ENCODE peak calls at places on chromosomes 16 and 17, in eight cellular contexts. C is H1; E is Ammon's horn; N is activated CD8-positive, alpha-beta memory T cell treated with anti-CD3 and anti-CD28 coated beads for 1 hour; S is posterior vena cava; Y is AG09309; P is GM12865; Z is small intestine. I is an unnamed sample.

GRCh38 chr16:3722508-3722907 is 5.2 kb upstream of the TRAP1 start:
- DNase-seq in N (no peak), P (no peak), Z (no peak), C (no peak), E (no peak), Y (no peak), S (no peak), I (no peak)

GRCh38 chr16:66524601-66525164 is 25.2 kb downstream of the TK2 start:
- DNase-seq in S (no peak), N (no peak), Y (no peak), Z (peak), C (no peak), P (peak), E (peak), I (no peak)

GRCh38 chr17:28901866-28902818 is 737 bp downstream of the DHRS13 start:
- DNase-seq in C (no peak), E (no peak), Z (peak), P (peak), Y (no peak), N (peak), S (no peak), I (no peak)

GRCh38 chr16:68954871-68955635 is 111.7 kb downstream of the TANGO6 start:
- DNase-seq in Z (no peak), E (no peak), N (no peak), P (no peak), S (no peak), C (no peak), Y (no peak), I (no peak)

GRCh38 chr17:40532520-40533253 is 31.3 kb upstream of the TNS4 start:
- DNase-seq in Y (no peak), E (no peak), C (no peak), N (no peak), Z (peak), S (peak), P (no peak), I (no peak)

GRCh38 chr17:44004761-44005526 is 522 bp downstream of the NAGS start:
- DNase-seq in Y (no peak), S (peak), E (no peak), C (peak), N (no peak), P (no peak), Z (peak), I (no peak)

GRCh38 chr17:69723316-69723715 is 308.8 kb downstream of the MAP2K6 start:
- DNase-seq in C (no peak), E (no peak), Z (no peak), P (no peak), S (no peak), N (no peak), Y (no peak), I (no peak)

GRCh38 chr17:83199500-83200201 is 120.2 kb downstream of the METRNL start:
- DNase-seq in N (peak), Z (peak), C (no peak), E (no peak), P (no peak), Y (peak), S (peak), I (peak)

GRCh38 chr17:77440571-77440981 is 299.8 kb downstream of the SEC14L1 start:
- DNase-seq in Y (no peak), S (no peak), Z (no peak), E (no peak), C (no peak), N (no peak), P (peak), I (no peak)

GRCh38 chr17:44921122-44921882 is 6.0 kb upstream of the GFAP start:
- DNase-seq in P (no peak), Y (no peak), S (peak), E (no peak), Z (no peak), N (no peak), C (peak), I (no peak)

GRCh38 chr17:35819456-35819855 is 10.2 kb downstream of the TAF15 start:
- DNase-seq in E (no peak), Y (no peak), N (no peak), P (no peak), S (no peak), Z (no peak), C (no peak), I (no peak)

GRCh38 chr17:31724026-31724425 is 135.0 kb downstream of the COPRS start:
- DNase-seq in Y (no peak), Z (no peak), E (no peak), C (peak), P (no peak), S (no peak), N (no peak), I (no peak)

GRCh38 chr17:13001991-13002615 is 15.7 kb downstream of the ELAC2 start:
- DNase-seq in S (no peak), E (peak), Z (no peak), Y (no peak), N (no peak), C (no peak), P (no peak), I (no peak)

GRCh38 chr17:78924481-78925151 is 571 bp downstream of the TIMP2 start:
- DNase-seq in P (no peak), C (peak), E (no peak), Y (no peak), Z (no peak), S (peak), N (no peak), I (no peak)

GRCh38 chr17:29004081-29004692 is 1.6 kb downstream of the SEZ6 start:
- DNase-seq in Z (no peak), P (no peak), E (peak), Y (no peak), C (no peak), N (no peak), S (no peak), I (no peak)

GRCh38 chr17:46776298-46777005 is 42.0 kb downstream of the WNT3 start:
- DNase-seq in P (no peak), Z (no peak), E (no peak), C (no peak), Y (no peak), N (no peak), S (peak), I (no peak)

I was measured in tibial nerve.